ENCODE peak calls at places on chromosomes 7 and 10, in nine cellular contexts. X is fibroblast of lung; G is mammary epithelial cell; Q is cardiac muscle cell; W is right cardiac atrium; K is GM23248; S is AG04450; T is GM12878; V is CD4-positive, alpha-beta T cell. O is an unnamed sample.

GRCh38 chr10:30870926-30871325 is 160.7 kb downstream of the ZNF438 start:
- DNase-seq in T (no peak), K (no peak), S (no peak), V (no peak), W (no peak), G (no peak), X (no peak), Q (peak; percentile 46), O (no peak)

GRCh38 chr10:3095373-3096139 is 28.2 kb downstream of the PFKP start:
- DNase-seq in S (peak; percentile 96), K (peak; percentile 99), V (no peak), G (peak; percentile 98), W (no peak), X (peak; percentile 100), Q (peak; percentile 98), T (peak; percentile 25), O (peak; percentile 50)

GRCh38 chr7:31958216-31958615 is 112.0 kb downstream of the PDE1C start:
- DNase-seq in K (peak; percentile 68), G (no peak), Q (peak; percentile 42), S (peak; percentile 7), W (no peak), X (peak; percentile 79), V (no peak), T (no peak), O (no peak)

GRCh38 chr7:96327429-96327828 is 5.5 kb upstream of the SLC25A13 start:
- DNase-seq in Q (no peak), W (no peak), K (no peak), T (no peak), V (no peak), X (no peak), S (no peak), G (peak; percentile 18), O (peak; percentile 94)

GRCh38 chr7:116970148-116970910 is 17.0 kb downstream of the ST7 start:
- DNase-seq in V (no peak), W (no peak), G (no peak), K (peak; percentile 14), S (no peak), Q (no peak), T (no peak), X (no peak), O (no peak)

GRCh38 chr7:15751191-15751701 is 64.8 kb upstream of the MEOX2 start:
- DNase-seq in Q (no peak), V (no peak), G (no peak), W (no peak), K (peak; percentile 62), S (no peak), T (no peak), X (peak; percentile 24), O (no peak)

GRCh38 chr7:114345494-114345893 is 69.1 kb upstream of the FOXP2 start:
- DNase-seq in T (no peak), V (no peak), G (peak; percentile 79), S (no peak), W (no peak), K (peak; percentile 49), X (peak; percentile 68), Q (peak; percentile 46), O (no peak)

GRCh38 chr7:8442814-8443304 is 9.4 kb downstream of the NXPH1 start:
- DNase-seq in V (peak; percentile 11), T (no peak), W (peak; percentile 85), G (peak; percentile 29), K (peak; percentile 49), X (peak; percentile 22), Q (peak; percentile 42), S (no peak), O (peak; percentile 47)

GRCh38 chr7:111148134-111148533 is 57.2 kb downstream of the LRRN3 start:
- DNase-seq in S (no peak), Q (no peak), G (no peak), T (no peak), X (no peak), W (no peak), V (no peak), K (no peak), O (no peak)

GRCh38 chr10:103517234-103518085 is 24.0 kb downstream of the NEURL1 start:
- DNase-seq in Q (no peak), K (no peak), S (no peak), W (no peak), T (no peak), G (no peak), X (no peak), V (no peak), O (no peak)

GRCh38 chr10:131157899-131158298 is 153.6 kb downstream of the TCERG1L start:
- DNase-seq in W (no peak), S (no peak), G (no peak), V (no peak), K (no peak), X (no peak), T (no peak), Q (no peak), O (no peak)
- H3K9me3 ChIP-seq in W (no peaks in the 10 kb centered on the region), S (peaks cover 80% of the 10 kb centered on the region), G (peaks cover 38% of the 10 kb centered on the region), V (peaks cover 6% of the 10 kb centered on the region), K (no peaks in the 10 kb centered on the region), X (no peaks in the 10 kb centered on the region), T (no peaks in the 10 kb centered on the region), Q (no peaks in the 10 kb centered on the region), O (no peaks in the 10 kb centered on the region)

GRCh38 chr7:64755881-64756280 is 38.3 kb upstream of the ZNF138 start:
- DNase-seq in V (no peak), X (no peak), Q (no peak), G (no peak), T (no peak), S (no peak), K (no peak), W (no peak), O (no peak)
- H3K9me3 ChIP-seq in V (no peaks in the 10 kb centered on the region), X (no peaks in the 10 kb centered on the region), Q (no peaks in the 10 kb centered on the region), G (no peaks in the 10 kb centered on the region), T (no peaks in the 10 kb centered on the region), S (no peaks in the 10 kb centered on the region), K (no peaks in the 10 kb centered on the region), W (no peaks in the 10 kb centered on the region), O (no peaks in the 10 kb centered on the region)

DNA sequence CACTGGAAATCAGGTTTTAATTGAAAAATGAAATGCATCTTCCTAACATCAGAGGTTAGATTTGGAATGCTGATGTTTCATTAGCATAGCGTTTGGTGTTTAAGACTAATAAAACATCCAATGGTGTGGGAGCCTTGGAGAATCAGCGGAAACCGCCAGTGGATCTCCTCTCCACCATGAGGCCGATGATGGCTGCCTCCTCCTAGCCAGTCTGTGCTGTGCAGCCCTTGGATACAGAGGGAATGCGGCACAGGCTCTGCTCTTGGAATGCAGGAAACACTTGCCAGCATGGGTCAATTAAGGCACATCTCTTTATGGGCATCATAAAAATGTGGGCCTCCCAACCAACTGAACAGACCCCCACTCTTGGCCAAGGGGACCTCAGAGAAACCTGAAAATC is 259.9 kb downstream of the GLRX3 start:
- DNase-seq in W (no peak), S (no peak), T (no peak), G (no peak), X (no peak), Q (no peak), V (no peak), K (no peak), O (no peak)
- H3K9me3 ChIP-seq in W (peaks cover 3% of the 10 kb centered on the region), S (peaks cover 73% of the 10 kb centered on the region), T (peaks cover 2% of the 10 kb centered on the region), G (peaks cover 32% of the 10 kb centered on the region), X (no peaks in the 10 kb centered on the region), Q (no peaks in the 10 kb centered on the region), V (peaks cover 19% of the 10 kb centered on the region), K (no peaks in the 10 kb centered on the region), O (no peaks in the 10 kb centered on the region)

GRCh38 chr10:55747244-55747643 is 613.8 kb downstream of the ZWINT start:
- DNase-seq in S (no peak), V (no peak), W (no peak), K (no peak), T (no peak), X (no peak), G (no peak), Q (no peak), O (no peak)
- H3K9me3 ChIP-seq in S (peaks cover 6% of the 10 kb centered on the region), V (no peaks in the 10 kb centered on the region), W (no peaks in the 10 kb centered on the region), K (no peaks in the 10 kb centered on the region), T (no peaks in the 10 kb centered on the region), X (no peaks in the 10 kb centered on the region), G (no peaks in the 10 kb centered on the region), Q (no peaks in the 10 kb centered on the region), O (no peaks in the 10 kb centered on the region)

O was measured in colonic mucosa.